ENCODE peak calls at places on chromosomes 5 and 9, in ten cellular contexts. One of them, this sample, is unnamed.

GRCh38 chr5:106085136-106085535 is 1585.6 kb downstream of the EFNA5 start:
- DNase-seq in GM12878: no peak
- DNase-seq in chondrocyte: no peak
- DNase-seq in neural crest cell: no peak
- DNase-seq in body of pancreas: no peak
- DNase-seq in HT1080: no peak
- DNase-seq in hypothalamus: no peak
- DNase-seq in naive thymus-derived CD8-positive, alpha-beta T cell: no peak
- DNase-seq in effector memory CD4-positive, alpha-beta T cell: no peak
- DNase-seq in A172: no peak
- DNase-seq in this sample: no peak

GRCh38 chr5:53378590-53379247 is 101.7 kb upstream of the FST start:
- DNase-seq in GM12878: no peak
- DNase-seq in chondrocyte: no peak
- DNase-seq in neural crest cell: no peak
- DNase-seq in body of pancreas: no peak
- DNase-seq in HT1080: peak; percentile 73
- DNase-seq in hypothalamus: no peak
- DNase-seq in naive thymus-derived CD8-positive, alpha-beta T cell: no peak
- DNase-seq in effector memory CD4-positive, alpha-beta T cell: no peak
- DNase-seq in A172: peak; percentile 53
- DNase-seq in this sample: no peak

GRCh38 chr5:167716376-167716775 is 575.1 kb upstream of the WWC1 start:
- DNase-seq in GM12878: no peak
- DNase-seq in chondrocyte: no peak
- DNase-seq in neural crest cell: no peak
- DNase-seq in body of pancreas: no peak
- DNase-seq in HT1080: no peak
- DNase-seq in hypothalamus: no peak
- DNase-seq in naive thymus-derived CD8-positive, alpha-beta T cell: no peak
- DNase-seq in effector memory CD4-positive, alpha-beta T cell: no peak
- DNase-seq in A172: no peak
- DNase-seq in this sample: no peak

GRCh38 chr5:97297063-97297715 is 114.1 kb upstream of the RIOK2 start:
- DNase-seq in GM12878: peak; percentile 11
- DNase-seq in chondrocyte: no peak
- DNase-seq in neural crest cell: peak; percentile 23
- DNase-seq in body of pancreas: no peak
- DNase-seq in HT1080: peak; percentile 49
- DNase-seq in hypothalamus: peak; percentile 8
- DNase-seq in naive thymus-derived CD8-positive, alpha-beta T cell: no peak
- DNase-seq in effector memory CD4-positive, alpha-beta T cell: no peak
- DNase-seq in A172: peak; percentile 35
- DNase-seq in this sample: peak; percentile 58

GRCh38 chr9:12954441-12954840 is 179.6 kb downstream of the LURAP1L start:
- DNase-seq in GM12878: no peak
- DNase-seq in chondrocyte: no peak
- DNase-seq in neural crest cell: no peak
- DNase-seq in body of pancreas: no peak
- DNase-seq in HT1080: no peak
- DNase-seq in hypothalamus: no peak
- DNase-seq in naive thymus-derived CD8-positive, alpha-beta T cell: no peak
- DNase-seq in effector memory CD4-positive, alpha-beta T cell: no peak
- DNase-seq in A172: no peak
- DNase-seq in this sample: no peak

GRCh38 chr5:54671111-54671531 is 153.6 kb downstream of the SNX18 start:
- DNase-seq in GM12878: no peak
- DNase-seq in chondrocyte: no peak
- DNase-seq in neural crest cell: no peak
- DNase-seq in body of pancreas: no peak
- DNase-seq in HT1080: no peak
- DNase-seq in hypothalamus: no peak
- DNase-seq in naive thymus-derived CD8-positive, alpha-beta T cell: no peak
- DNase-seq in effector memory CD4-positive, alpha-beta T cell: no peak
- DNase-seq in A172: no peak
- DNase-seq in this sample: peak; percentile 21

GRCh38 chr9:89869774-89870173 is 265.0 kb downstream of the GADD45G start:
- DNase-seq in GM12878: no peak
- DNase-seq in chondrocyte: peak; percentile 36
- DNase-seq in neural crest cell: no peak
- DNase-seq in body of pancreas: no peak
- DNase-seq in HT1080: no peak
- DNase-seq in hypothalamus: no peak
- DNase-seq in naive thymus-derived CD8-positive, alpha-beta T cell: no peak
- DNase-seq in effector memory CD4-positive, alpha-beta T cell: no peak
- DNase-seq in A172: peak; percentile 40
- DNase-seq in this sample: no peak

GRCh38 chr9:121295662-121296191 is 27.8 kb downstream of the GSN start:
- DNase-seq in GM12878: no peak
- DNase-seq in chondrocyte: peak; percentile 57
- DNase-seq in neural crest cell: no peak
- DNase-seq in body of pancreas: no peak
- DNase-seq in HT1080: no peak
- DNase-seq in hypothalamus: no peak
- DNase-seq in naive thymus-derived CD8-positive, alpha-beta T cell: no peak
- DNase-seq in effector memory CD4-positive, alpha-beta T cell: no peak
- DNase-seq in A172: no peak
- DNase-seq in this sample: no peak

GRCh38 chr5:150573867-150574817 is 66.2 kb downstream of the NDST1 start:
- DNase-seq in GM12878: no peak
- DNase-seq in chondrocyte: peak; percentile 77
- DNase-seq in neural crest cell: no peak
- DNase-seq in body of pancreas: no peak
- DNase-seq in HT1080: no peak
- DNase-seq in hypothalamus: no peak
- DNase-seq in naive thymus-derived CD8-positive, alpha-beta T cell: no peak
- DNase-seq in effector memory CD4-positive, alpha-beta T cell: no peak
- DNase-seq in A172: no peak
- DNase-seq in this sample: no peak

GRCh38 chr5:115543365-115543700 is 1.2 kb downstream of the FEM1C start:
- DNase-seq in GM12878: no peak
- DNase-seq in chondrocyte: no peak
- DNase-seq in neural crest cell: no peak
- DNase-seq in body of pancreas: no peak
- DNase-seq in HT1080: no peak
- DNase-seq in hypothalamus: no peak
- DNase-seq in naive thymus-derived CD8-positive, alpha-beta T cell: no peak
- DNase-seq in effector memory CD4-positive, alpha-beta T cell: no peak
- DNase-seq in A172: no peak
- DNase-seq in this sample: no peak

GRCh38 chr9:124010665-124011321 is 775 bp upstream of the LHX2 start:
- DNase-seq in GM12878: no peak
- DNase-seq in chondrocyte: no peak
- DNase-seq in neural crest cell: no peak
- DNase-seq in body of pancreas: no peak
- DNase-seq in HT1080: no peak
- DNase-seq in hypothalamus: no peak
- DNase-seq in naive thymus-derived CD8-positive, alpha-beta T cell: no peak
- DNase-seq in effector memory CD4-positive, alpha-beta T cell: no peak
- DNase-seq in A172: peak; percentile 16
- DNase-seq in this sample: no peak

GRCh38 chr5:156907667-156908066 is 55.4 kb downstream of the TIMD4 start:
- DNase-seq in GM12878: no peak
- DNase-seq in chondrocyte: no peak
- DNase-seq in neural crest cell: no peak
- DNase-seq in body of pancreas: no peak
- DNase-seq in HT1080: no peak
- DNase-seq in hypothalamus: no peak
- DNase-seq in naive thymus-derived CD8-positive, alpha-beta T cell: no peak
- DNase-seq in effector memory CD4-positive, alpha-beta T cell: no peak
- DNase-seq in A172: no peak
- DNase-seq in this sample: no peak

GRCh38 chr5:81760521-81760920 is 9.6 kb upstream of the SSBP2 start:
- DNase-seq in GM12878: no peak
- DNase-seq in chondrocyte: no peak
- DNase-seq in neural crest cell: no peak
- DNase-seq in body of pancreas: no peak
- DNase-seq in HT1080: no peak
- DNase-seq in hypothalamus: no peak
- DNase-seq in naive thymus-derived CD8-positive, alpha-beta T cell: no peak
- DNase-seq in effector memory CD4-positive, alpha-beta T cell: no peak
- DNase-seq in A172: no peak
- DNase-seq in this sample: no peak

This sample was measured in mucosa of descending colon.